ENCODE peak calls at places on chromosomes 4 and X, in four cellular contexts. F, K, S and W are unnamed samples.

GRCh38 chrX:101550825-101551767 is 749 bp downstream of the ARMCX1 start:
- DNase-seq in S (no peak), K (peak), F (peak), W (peak)

GRCh38 chrX:71870337-71871098 is 40.1 kb upstream of the NHSL2 start:
- DNase-seq in K (peak), F (no peak), S (no peak), W (no peak)

GRCh38 chr4:24884925-24885324 is 27.9 kb downstream of the CCDC149 start:
- DNase-seq in F (no peak), S (no peak), K (no peak), W (no peak)

GRCh38 chr4:53131562-53131925 is 234.3 kb downstream of the SCFD2 start:
- DNase-seq in K (no peak), S (no peak), F (no peak), W (no peak)

GRCh38 chrX:43436497-43436896 is 219.6 kb upstream of the MAOA start:
- DNase-seq in F (no peak), S (no peak), K (no peak), W (no peak)

GRCh38 chr4:158873795-158874359 is 105.1 kb downstream of the FNIP2 start:
- DNase-seq in K (peak), S (no peak), F (no peak), W (no peak)

GRCh38 chr4:77040265-77040664 is 35.5 kb downstream of the CCNI start:
- DNase-seq in F (no peak), K (no peak), S (no peak), W (no peak)

GRCh38 chr4:6047130-6047673 is 29.0 kb upstream of the C4orf50 start:
- DNase-seq in F (no peak), S (no peak), K (no peak), W (no peak)

GRCh38 chrX:55579115-55579514 is 44.1 kb upstream of the FOXR2 start:
- DNase-seq in F (no peak), S (no peak), K (no peak), W (no peak)

GRCh38 chr4:121998024-121998423 is 46.2 kb upstream of the TRPC3 start:
- DNase-seq in K (no peak), F (no peak), S (no peak), W (no peak)

GRCh38 chr4:23225564-23225963 is 532.8 kb downstream of the GBA3 start:
- DNase-seq in K (no peak), S (no peak), F (no peak), W (no peak)

GRCh38 chr4:105520819-105521790 is 31.3 kb upstream of the ARHGEF38 start:
- DNase-seq in S (no peak), F (no peak), K (peak), W (no peak)

GRCh38 chrX:44282753-44283152 is 60.7 kb downstream of the EFHC2 start:
- DNase-seq in S (no peak), K (no peak), F (no peak), W (no peak)

GRCh38 chr4:39814403-39815185 is 116.7 kb downstream of the UBE2K start:
- DNase-seq in S (no peak), F (no peak), K (peak), W (no peak)

GRCh38 chr4:147174561-147174960 is 228.9 kb upstream of the TTC29 start:
- DNase-seq in F (no peak), S (no peak), K (no peak), W (no peak)

GRCh38 chrX:32530802-32531403 is 680.4 kb downstream of the DMD start:
- DNase-seq in K (peak), F (no peak), S (no peak), W (no peak)

GRCh38 chr4:114867291-114867690 is 246.1 kb downstream of the NDST4 start:
- DNase-seq in F (no peak), K (no peak), S (no peak), W (no peak)

GRCh38 chr4:10180927-10181744 is 64.5 kb upstream of the WDR1 start:
- DNase-seq in K (peak), F (no peak), S (no peak), W (no peak)

GRCh38 chrX:34884693-34885277 is 57.8 kb upstream of the FAM47B start:
- DNase-seq in S (no peak), K (peak), F (no peak), W (no peak)

GRCh38 chr4:95204873-95205272 is 343.9 kb downstream of the UNC5C start:
- DNase-seq in K (no peak), F (no peak), S (no peak), W (no peak)

GRCh38 chr4:94574616-94575015 is 122.9 kb downstream of the PDLIM5 start:
- DNase-seq in F (no peak), S (no peak), K (no peak), W (no peak)

GRCh38 chr4:147511005-147511660 is 30.2 kb downstream of the EDNRA start:
- DNase-seq in F (no peak), S (no peak), K (no peak), W (no peak)

GRCh38 chr4:142615324-142615665 is 230.8 kb downstream of the INPP4B start:
- DNase-seq in K (peak), S (no peak), F (no peak), W (no peak)

GRCh38 chrX:21932277-21932996 is 8.1 kb upstream of the SMS start:
- DNase-seq in K (peak), S (no peak), F (peak), W (no peak)

GRCh38 chr4:165966833-165967232 is 93.8 kb downstream of the TLL1 start:
- DNase-seq in F (no peak), K (no peak), S (no peak), W (no peak)

GRCh38 chrX:136065044-136065671 is 79.9 kb downstream of the SLC9A6 start:
- DNase-seq in F (peak), S (no peak), K (peak), W (no peak)

GRCh38 chr4:11426003-11426402 is 2.7 kb downstream of the HS3ST1 start:
- DNase-seq in K (no peak), S (no peak), F (no peak), W (no peak)

GRCh38 chr4:184645904-184646610 is 3.2 kb downstream of the CASP3 start:
- DNase-seq in F (no peak), S (no peak), K (peak), W (no peak)

GRCh38 chr4:160117686-160118085 is 1014.8 kb downstream of the RAPGEF2 start:
- DNase-seq in S (no peak), K (no peak), F (no peak), W (no peak)

GRCh38 chr4:52628974-52629373 is 30.1 kb downstream of the USP46 start:
- DNase-seq in F (no peak), K (no peak), S (no peak), W (no peak)

GRCh38 chrX:1205681-1206611 is 6.5 kb downstream of the CRLF2 start:
- DNase-seq in S (no peak), K (peak), F (no peak), W (no peak)

GRCh38 chr4:62683799-62684566 is 1483.9 kb downstream of the ADGRL3 start:
- DNase-seq in K (no peak), S (no peak), F (no peak), W (no peak)

GRCh38 chr4:36226430-36227227 is 17.7 kb downstream of the ARAP2 start:
- DNase-seq in K (no peak), S (no peak), F (no peak), W (no peak)

GRCh38 chrX:125006704-125007103 is 313.0 kb upstream of the TEX13C start:
- DNase-seq in K (no peak), F (no peak), S (no peak), W (no peak)

GRCh38 chr4:108919229-108919893 is 156.5 kb upstream of the ETNPPL start:
- DNase-seq in S (no peak), F (no peak), K (no peak), W (no peak)